ENCODE peak calls at places on chromosomes 3 and 15, in ten cellular contexts. B is IMR-90, F is upper lobe of right lung, M is endodermal cell, R is astrocyte of the cerebellum, Q is foreskin fibroblast, X is heart right ventricle, H is tibial artery, T is fibroblast of mammary gland, W is thyroid gland. O is an unnamed sample.
A peak's percentile ranks its signal among the peaks of the same experiment; 100 is the strongest.

GRCh38 chr3:28286595-28286994 is 45.2 kb downstream of the CMC1 start:
- DNase-seq in R (peak; percentile 16), B (peak; percentile 46), M (no peak), F (no peak), Q (peak; percentile 10), T (peak; percentile 62), W (no peak), X (no peak), H (no peak), O (peak; percentile 5)

GRCh38 chr3:50450135-50450911 is 53.1 kb downstream of the CACNA2D2 start:
- DNase-seq in H (peak; percentile 83), W (peak; percentile 87), M (peak; percentile 74), T (peak; percentile 69), Q (no peak), B (peak; percentile 15), X (peak; percentile 67), R (peak; percentile 55), F (peak; percentile 95), O (peak; percentile 19)

GRCh38 chr3:53232641-53233377 is 23.0 kb downstream of the TKT start:
- DNase-seq in X (no peak), T (no peak), W (no peak), B (no peak), F (no peak), H (no peak), Q (no peak), R (no peak), M (peak; percentile 32), O (no peak)

GRCh38 chr3:141455603-141456327 is 31.1 kb upstream of the RASA2 start:
- DNase-seq in X (no peak), M (no peak), F (no peak), Q (peak; percentile 44), R (no peak), B (no peak), T (peak; percentile 34), H (no peak), W (no peak), O (no peak)

GRCh38 chr3:64340636-64341240 is 115.5 kb upstream of the PRICKLE2 start:
- DNase-seq in B (peak; percentile 93), H (no peak), T (peak; percentile 93), M (peak; percentile 34), X (no peak), F (no peak), Q (peak; percentile 66), R (no peak), W (no peak), O (no peak)

GRCh38 chr3:148816427-148816826 is 11.2 kb upstream of the CPB1 start:
- DNase-seq in M (no peak), B (no peak), R (no peak), H (no peak), X (no peak), F (no peak), T (no peak), Q (no peak), W (no peak), O (no peak)

GRCh38 chr3:8443829-8444791 is 57.5 kb upstream of the LMCD1 start:
- DNase-seq in X (peak; percentile 89), W (peak; percentile 39), Q (peak; percentile 98), R (peak; percentile 96), T (peak; percentile 99), M (peak; percentile 89), F (peak; percentile 88), B (peak; percentile 99), H (peak; percentile 93), O (peak; percentile 95)

GRCh38 chr3:32334675-32335074 is 57.0 kb upstream of the CMTM7 start:
- DNase-seq in H (no peak), X (no peak), B (no peak), W (no peak), R (no peak), F (no peak), Q (no peak), M (peak; percentile 83), T (no peak), O (no peak)

GRCh38 chr15:99486371-99487336 is 79.1 kb upstream of the MEF2A start:
- DNase-seq in H (peak; percentile 96), W (peak; percentile 85), F (peak; percentile 84), R (no peak), Q (peak; percentile 91), T (peak; percentile 48), B (peak; percentile 60), M (peak; percentile 69), X (peak; percentile 86), O (peak; percentile 52)

GRCh38 chr15:44194397-44195150 is 497 bp downstream of the FRMD5 start:
- DNase-seq in H (peak; percentile 65), Q (peak; percentile 32), X (peak; percentile 6), M (no peak), R (peak; percentile 64), F (peak; percentile 68), B (peak; percentile 85), W (no peak), T (peak; percentile 46), O (peak; percentile 67)

GRCh38 chr15:66829551-66830131 is 127.6 kb downstream of the SMAD6 start:
- DNase-seq in R (no peak), W (no peak), M (no peak), B (no peak), H (no peak), T (no peak), X (no peak), F (no peak), Q (no peak), O (no peak)

GRCh38 chr3:57383838-57384237 is 91.4 kb upstream of the ASB14 start:
- DNase-seq in R (no peak), W (no peak), Q (no peak), H (no peak), F (no peak), T (no peak), X (no peak), B (no peak), M (no peak), O (no peak)

GRCh38 chr3:87486115-87486514 is 209.7 kb upstream of the POU1F1 start:
- DNase-seq in W (no peak), F (no peak), B (no peak), Q (no peak), H (no peak), T (no peak), R (no peak), M (no peak), X (no peak), O (no peak)

GRCh38 chr3:10189557-10190374 is 25.0 kb downstream of the IRAK2 start:
- DNase-seq in B (peak; percentile 28), X (peak; percentile 86), F (peak; percentile 90), H (peak; percentile 97), T (peak; percentile 58), Q (peak; percentile 78), R (no peak), W (peak; percentile 75), M (no peak), O (no peak)

GRCh38 chr15:69976366-69976994 is 121.2 kb downstream of the TLE3 start:
- DNase-seq in T (peak; percentile 38), B (peak; percentile 41), M (peak; percentile 86), H (no peak), R (peak; percentile 43), F (no peak), W (no peak), Q (peak; percentile 19), X (peak; percentile 41), O (peak; percentile 8)

DNA sequence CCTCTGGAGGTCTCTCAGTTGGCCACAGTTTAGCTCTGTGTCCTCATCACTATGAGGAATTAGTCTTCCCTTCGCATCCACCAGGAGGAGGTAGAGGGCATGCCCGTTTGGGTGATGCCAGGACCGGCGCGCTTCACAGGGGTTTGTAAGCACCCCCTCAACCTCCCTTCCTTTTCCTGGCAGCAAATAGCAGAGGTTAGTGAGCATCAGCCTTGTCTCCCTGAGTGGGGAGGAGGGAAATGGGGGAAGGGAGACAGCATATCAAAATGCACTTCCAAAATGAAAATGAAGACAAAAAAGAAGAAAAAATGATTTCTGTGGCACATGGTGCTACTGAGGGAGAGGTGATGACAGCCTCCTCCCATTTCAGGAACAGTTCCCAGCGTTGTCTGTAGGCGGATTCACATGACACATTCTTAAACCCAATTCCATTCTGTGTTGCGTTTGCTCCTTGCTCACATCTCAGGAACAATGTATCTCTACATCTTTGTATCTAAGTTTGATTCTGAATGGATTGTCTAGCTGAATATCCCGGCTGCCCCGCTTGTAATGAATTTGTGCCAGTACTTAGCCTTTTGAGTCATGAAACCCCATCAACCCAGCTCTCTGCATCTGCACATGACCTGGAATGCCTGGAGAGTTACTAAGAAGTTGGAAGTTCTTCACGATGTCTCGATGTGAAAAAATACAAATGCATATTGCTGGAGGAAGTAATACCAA is 45.1 kb downstream of the TYRO3 start:
- DNase-seq in T (peak; percentile 93), B (peak; percentile 91), M (peak; percentile 91), W (peak; percentile 55), X (peak; percentile 66), R (peak; percentile 54), H (peak; percentile 76), F (peak; percentile 74), Q (peak; percentile 87), O (peak; percentile 45)
- TF ChIP-seq CTCF in T (peak; percentile 93), B (peak; percentile 73), M (peak; percentile 89), W (peak; percentile 48), X (peak; percentile 65), R (peak; percentile 89), H (peak; percentile 78), F (peak; percentile 81), Q (peak; percentile 89), O (peak; percentile 91)

GRCh38 chr3:193816656-193817311 is 223.8 kb downstream of the OPA1 start:
- DNase-seq in M (peak; percentile 93), W (peak; percentile 51), T (peak; percentile 64), X (peak; percentile 89), F (no peak), Q (peak; percentile 7), R (no peak), B (peak; percentile 11), H (no peak), O (no peak)
- H3K4me3 ChIP-seq in M (peak overlapping the region; percentile 45), W (no peak overlapping the region), T (no peak overlapping the region), X (peak overlapping the region; percentile 1), F (no peak overlapping the region), Q (peak overlapping the region; percentile 13), R (no peak overlapping the region), B (no peak overlapping the region), H (no peak overlapping the region), O (no peak overlapping the region)

DNA sequence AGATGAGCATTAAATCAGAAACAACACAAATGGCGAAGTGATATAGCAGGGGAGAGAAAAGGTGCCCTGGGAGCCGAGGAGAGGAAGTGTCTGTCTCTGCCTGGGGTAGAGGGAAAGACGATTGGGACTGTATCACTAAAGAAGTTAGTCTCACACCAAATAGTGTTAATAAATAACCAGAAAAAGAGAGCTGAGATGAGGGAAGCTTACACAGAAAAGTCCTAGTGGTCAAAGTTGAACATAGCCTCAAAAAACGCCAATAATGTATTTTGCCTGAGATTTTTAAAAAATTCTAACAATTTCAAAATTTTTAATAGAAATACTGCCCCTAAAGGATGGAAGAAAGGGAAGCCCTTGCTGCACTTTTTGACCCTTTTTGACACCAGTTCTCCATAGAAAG is 417.6 kb downstream of the TUSC7 start:
- DNase-seq in T (no peak), H (no peak), B (no peak), R (no peak), M (no peak), X (no peak), Q (no peak), F (no peak), W (no peak), O (no peak)
- TF ChIP-seq CTCF in T (peak; percentile 10), H (no peak), B (no peak), R (no peak), M (peak; percentile 68), X (no peak), Q (no peak), F (no peak), W (no peak), O (peak; percentile 2)

DNA sequence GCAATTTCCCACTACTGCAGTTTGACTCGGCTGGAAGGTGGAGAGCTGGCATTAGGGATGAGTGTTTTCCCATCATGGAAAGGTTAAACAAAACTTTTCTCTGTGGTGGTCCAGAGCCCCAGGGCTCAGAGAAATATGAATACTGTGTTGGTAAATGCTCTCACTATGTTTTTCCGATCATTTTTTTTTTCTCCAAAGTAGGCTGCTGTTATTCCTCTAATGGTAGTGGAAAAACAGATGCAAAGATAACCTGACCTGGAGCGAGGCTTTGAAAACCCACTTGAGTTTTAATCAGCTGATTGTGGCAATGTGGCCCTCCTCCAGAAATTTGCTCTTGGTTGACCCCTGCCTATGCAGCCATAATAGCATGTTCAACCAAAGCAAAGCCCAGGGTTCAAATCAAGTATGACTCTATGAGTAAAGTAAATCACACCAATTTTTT is 320.8 kb upstream of the CTNNB1 start:
- DNase-seq in T (no peak), F (no peak), Q (no peak), M (no peak), R (no peak), H (no peak), B (no peak), W (peak; percentile 32), X (no peak), O (no peak)
- H3K4me3 ChIP-seq in T (no peak overlapping the region), F (no peak overlapping the region), Q (no peak overlapping the region), M (no peak overlapping the region), R (no peak overlapping the region), H (peak overlapping the region; percentile 20), B (no peak overlapping the region), W (no peak overlapping the region), X (no peak overlapping the region), O (no peak overlapping the region)